ENCODE peak calls at places on chromosomes 1 and 21, in seven cellular contexts. R, U, B, C, D, N and I are unnamed samples.

GRCh38 chr1:56525463-56526155 is 53.8 kb downstream of the PLPP3 start:
- DNase-seq in R (no peak), U (peak), B (no peak), C (no peak), D (no peak), N (peak), I (peak)

GRCh38 chr1:53244126-53244525 is 5.8 kb upstream of the MAGOH start:
- DNase-seq in R (no peak), U (no peak), B (no peak), C (no peak), D (no peak), N (no peak), I (no peak)

GRCh38 chr21:34039678-34040382 is 33.5 kb upstream of the MRPS6 start:
- DNase-seq in R (no peak), U (peak), B (no peak), C (peak), D (no peak), N (no peak), I (no peak)

GRCh38 chr1:210231846-210232523 is 611 bp upstream of the SERTAD4 start:
- DNase-seq in R (no peak), U (no peak), B (no peak), C (no peak), D (no peak), N (peak), I (peak)

GRCh38 chr1:175373786-175374623 is 181.4 kb upstream of the KIAA0040 start:
- DNase-seq in R (peak), U (peak), B (peak), C (no peak), D (no peak), N (peak), I (peak)

GRCh38 chr1:82837261-82837660 is 1036.5 kb downstream of the ADGRL2 start:
- DNase-seq in R (no peak), U (no peak), B (no peak), C (no peak), D (no peak), N (no peak), I (peak)

GRCh38 chr21:28548291-28548690 is 444.4 kb downstream of the LTN1 start:
- DNase-seq in R (no peak), U (no peak), B (no peak), C (no peak), D (no peak), N (no peak), I (no peak)

GRCh38 chr1:247331526-247332214 is at the start of gene ZNF496:
- DNase-seq in R (peak), U (peak), B (peak), C (peak), D (no peak), N (peak), I (peak)

GRCh38 chr1:20462397-20462796 is 23.6 kb downstream of the CAMK2N1 start:
- DNase-seq in R (no peak), U (no peak), B (no peak), C (no peak), D (no peak), N (no peak), I (no peak)

GRCh38 chr1:245999697-246000637 is 507.1 kb downstream of the SMYD3 start:
- DNase-seq in R (peak), U (no peak), B (no peak), C (no peak), D (no peak), N (no peak), I (no peak)

GRCh38 chr1:10338047-10338446 is 60.8 kb upstream of the PGD start:
- DNase-seq in R (peak), U (peak), B (no peak), C (peak), D (no peak), N (peak), I (peak)

GRCh38 chr1:45973106-45973505 is 159.3 kb downstream of the PIK3R3 start:
- DNase-seq in R (no peak), U (no peak), B (no peak), C (no peak), D (no peak), N (no peak), I (no peak)

GRCh38 chr1:184093071-184093470 is 41.5 kb downstream of the TSEN15 start:
- DNase-seq in R (no peak), U (no peak), B (no peak), C (no peak), D (no peak), N (no peak), I (no peak)

GRCh38 chr1:12654004-12654567 is 10.2 kb downstream of the AADACL4 start:
- DNase-seq in R (no peak), U (no peak), B (no peak), C (no peak), D (no peak), N (no peak), I (no peak)

GRCh38 chr1:19307804-19308508 is 4.0 kb downstream of the AKR7A2 start:
- DNase-seq in R (no peak), U (no peak), B (no peak), C (no peak), D (no peak), N (no peak), I (no peak)